ENCODE peak calls at places on chromosomes 7 and 10, in eight cellular contexts. B is SJSA1; K is HCT116; V is CD4-positive, CD25-positive, alpha-beta regulatory T cell; R is lower lobe of right lung; A is CD8-positive, alpha-beta memory T cell; U is mesendoderm; T is small intestine. G is an unnamed sample. For H3K27me3, the result is how much of the 10 kb centered on the place peaks cover.

GRCh38 chr7:109772161-109772560 is 1202.5 kb downstream of the DNAJB9 start:
- DNase-seq in B (no peak), K (no peak), V (no peak), R (no peak), A (no peak), U (peak), T (no peak), G (no peak)

GRCh38 chr10:87961314-87961713 is 97.9 kb downstream of the PTEN start:
- DNase-seq in B (peak), K (no peak), V (no peak), R (no peak), A (no peak), U (no peak), T (no peak), G (peak)

GRCh38 chr7:47609803-47610452 is 28.0 kb upstream of the TNS3 start:
- DNase-seq in B (no peak), K (no peak), V (no peak), R (no peak), A (no peak), U (no peak), T (no peak), G (no peak)

GRCh38 chr7:32299133-32299702 is 191.0 kb downstream of the LSM5 start:
- DNase-seq in B (no peak), K (no peak), V (no peak), R (no peak), A (no peak), U (peak), T (no peak), G (no peak)

GRCh38 chr7:45147858-45148652 is 9.5 kb upstream of the RAMP3 start:
- DNase-seq in B (no peak), K (no peak), V (no peak), R (no peak), A (no peak), U (no peak), T (no peak), G (no peak)

GRCh38 chr7:141097430-141097829 is 23.6 kb downstream of the TMEM178B start:
- DNase-seq in B (no peak), K (no peak), V (peak), R (no peak), A (no peak), U (peak), T (no peak), G (no peak)

GRCh38 chr7:151748733-151749132 is 128.2 kb downstream of the PRKAG2 start:
- DNase-seq in B (no peak), K (no peak), V (no peak), R (no peak), A (no peak), U (no peak), T (peak), G (no peak)

GRCh38 chr7:70093496-70093895 is 495.2 kb downstream of the AUTS2 start:
- DNase-seq in B (no peak), K (no peak), V (no peak), R (no peak), A (no peak), U (no peak), T (peak), G (peak)

GRCh38 chr10:47104786-47105385 is 193.7 kb downstream of the PTPN20 start:
- DNase-seq in B (peak), K (no peak), V (no peak), R (peak), A (no peak), U (no peak), T (peak), G (no peak)

GRCh38 chr10:43403911-43404674 is 4.9 kb downstream of the HNRNPF start:
- DNase-seq in B (no peak), K (no peak), V (no peak), R (no peak), A (no peak), U (no peak), T (peak), G (no peak)

GRCh38 chr7:153399554-153399940 is 640.0 kb downstream of the ACTR3B start:
- DNase-seq in B (no peak), K (no peak), V (no peak), R (no peak), A (no peak), U (peak), T (no peak), G (no peak)

GRCh38 chr10:21509391-21510217 is 15.9 kb downstream of the SKIDA1 start:
- DNase-seq in B (no peak), K (no peak), V (no peak), R (no peak), A (no peak), U (peak), T (no peak), G (no peak)

GRCh38 chr10:17123062-17123661 is 6.4 kb downstream of the CUBN start:
- DNase-seq in B (no peak), K (no peak), V (no peak), R (no peak), A (no peak), U (no peak), T (no peak), G (peak)

GRCh38 chr7:113331155-113331898 is 213.0 kb upstream of the SMIM30 start:
- DNase-seq in B (no peak), K (no peak), V (no peak), R (no peak), A (no peak), U (peak), T (no peak), G (no peak)

GRCh38 chr7:139737221-139738100 is 40.3 kb downstream of the HIPK2 start:
- DNase-seq in B (no peak), K (no peak), V (peak), R (no peak), A (no peak), U (no peak), T (peak), G (no peak)

GRCh38 chr10:119479532-119479931 is 63.0 kb downstream of the RGS10 start:
- DNase-seq in B (no peak), K (no peak), V (no peak), R (no peak), A (no peak), U (peak), T (no peak), G (no peak)

GRCh38 chr7:92306153-92306552 is 60.4 kb downstream of the ANKIB1 start:
- DNase-seq in B (no peak), K (peak), V (no peak), R (no peak), A (no peak), U (peak), T (no peak), G (no peak)

GRCh38 chr10:124345521-124345920 is 73.2 kb downstream of the OAT start:
- DNase-seq in B (no peak), K (no peak), V (no peak), R (no peak), A (no peak), U (no peak), T (no peak), G (no peak)

GRCh38 chr7:5827755-5828154 is 46.3 kb upstream of the RNF216 start:
- DNase-seq in B (no peak), K (peak), V (peak), R (peak), A (peak), U (peak), T (peak), G (no peak)

GRCh38 chr10:46541017-46541661 is 15.3 kb downstream of the GPRIN2 start:
- DNase-seq in B (peak), K (no peak), V (no peak), R (peak), A (no peak), U (peak), T (no peak), G (no peak)

GRCh38 chr10:11581213-11581612 is 30.2 kb downstream of the USP6NL start:
- DNase-seq in B (no peak), K (no peak), V (peak), R (no peak), A (no peak), U (no peak), T (no peak), G (no peak)

DNA sequence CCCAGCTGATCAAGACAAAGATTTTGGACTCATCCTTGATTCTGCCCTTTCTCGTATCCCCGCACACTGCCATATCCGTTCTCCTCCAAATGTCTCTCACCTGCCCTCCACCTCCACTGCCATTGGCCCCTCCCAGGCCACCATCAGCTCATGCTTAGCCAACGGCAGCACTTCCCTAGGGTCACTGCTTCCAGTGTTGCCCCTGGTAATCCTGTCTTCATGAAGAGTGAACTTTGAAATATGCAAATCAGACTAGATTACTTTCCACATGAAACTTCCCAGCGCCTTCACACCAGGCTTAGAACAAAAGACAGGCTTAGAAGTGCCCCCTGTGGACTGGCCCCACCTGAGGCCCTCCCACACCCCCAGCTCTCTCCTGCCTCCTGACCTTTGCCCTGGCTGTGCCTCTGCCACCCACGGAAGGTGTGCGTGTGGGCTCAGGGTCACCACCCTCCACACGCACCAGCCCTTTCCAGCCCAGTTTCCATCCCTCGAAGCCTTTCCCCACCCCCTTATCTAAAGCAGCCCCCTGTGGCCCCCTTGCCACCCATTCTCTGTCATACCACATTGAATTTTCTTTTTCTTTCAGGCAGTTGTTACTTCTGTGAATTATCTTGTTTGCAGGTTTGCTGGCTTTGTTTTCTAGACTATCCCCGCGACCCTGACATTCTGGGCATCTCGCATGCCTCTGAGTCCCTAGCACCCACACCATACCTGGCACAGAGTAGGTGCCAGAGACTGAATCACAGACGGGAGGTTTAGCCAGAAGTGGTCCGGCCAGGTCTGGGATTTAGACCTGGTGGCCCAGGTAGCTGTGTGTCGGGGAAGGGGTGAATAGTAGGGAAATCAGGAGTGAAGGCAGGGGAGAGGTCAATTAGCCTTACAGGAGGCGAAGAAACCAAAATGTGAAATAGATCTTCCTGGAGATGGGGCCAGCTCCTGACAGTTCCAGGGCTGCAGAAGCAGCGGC is 26.8 kb upstream of the C10orf53 start:
- DNase-seq in B (peak), K (no peak), V (no peak), R (no peak), A (no peak), U (no peak), T (peak), G (no peak)
- H3K27me3 ChIP-seq in B (under half), K (under half), V (under half), R (under half), A (under half), U (under half), T (under half), G (under half)

GRCh38 chr10:94355841-94356240 is 6.9 kb downstream of the NOC3L start:
- DNase-seq in B (no peak), K (no peak), V (no peak), R (no peak), A (no peak), U (no peak), T (no peak), G (no peak)
- H3K27me3 ChIP-seq in B (under half), K (under half), V (under half), R (under half), A (under half), U (under half), T (under half), G (under half)

GRCh38 chr7:100963874-100964273 is 5.5 kb upstream of the MUC12 start:
- DNase-seq in B (no peak), K (no peak), V (no peak), R (no peak), A (no peak), U (no peak), T (no peak), G (no peak)

GRCh38 chr7:100964630-100965029 is 4.7 kb upstream of the MUC12 start:
- DNase-seq in B (no peak), K (no peak), V (no peak), R (no peak), A (no peak), U (no peak), T (no peak), G (no peak)

GRCh38 chr7:100965051-100965722 is 4.2 kb upstream of the MUC12 start:
- DNase-seq in B (no peak), K (no peak), V (no peak), R (no peak), A (no peak), U (peak), T (no peak), G (no peak)

GRCh38 chr7:100963386-100963785 is 6.0 kb upstream of the MUC12 start:
- DNase-seq in B (no peak), K (no peak), V (no peak), R (no peak), A (no peak), U (no peak), T (no peak), G (no peak)

DNA sequence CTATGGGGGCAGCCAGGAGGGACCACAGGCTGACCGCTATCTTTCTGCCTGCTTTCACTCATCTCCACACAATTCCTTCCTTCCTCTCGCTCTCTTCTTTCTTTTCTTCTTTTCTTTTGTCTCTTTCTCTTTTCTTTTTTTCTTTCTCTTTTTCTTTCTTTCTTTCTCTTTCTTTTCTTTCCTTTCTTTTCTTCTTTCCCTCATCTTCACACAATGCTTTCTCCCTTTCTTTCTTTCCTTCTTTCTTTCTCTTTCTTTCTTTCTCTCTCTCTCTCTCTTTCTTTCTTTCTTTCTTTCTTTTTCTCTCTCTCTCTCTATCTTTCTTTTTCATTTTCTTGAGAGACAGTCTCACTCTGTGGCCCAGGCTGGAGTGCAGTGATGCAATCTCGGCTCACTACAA is 6.8 kb upstream of the MUC12 start:
- DNase-seq in B (no peak), K (no peak), V (no peak), R (no peak), A (no peak), U (no peak), T (no peak), G (no peak)
- H3K27me3 ChIP-seq in B (under half), K (under half), V (under half), R (half or more), A (under half), U (under half), T (under half), G (under half)

GRCh38 chr10:78794736-78795455 is 273.9 kb upstream of the ZMIZ1 start:
- DNase-seq in B (no peak), K (no peak), V (no peak), R (no peak), A (no peak), U (no peak), T (no peak), G (no peak)
- H3K27me3 ChIP-seq in B (under half), K (under half), V (under half), R (under half), A (under half), U (under half), T (under half), G (under half)

GRCh38 chr7:155424301-155425010 is 33.5 kb upstream of the EN2 start:
- DNase-seq in B (no peak), K (no peak), V (no peak), R (peak), A (no peak), U (no peak), T (no peak), G (no peak)
- H3K27me3 ChIP-seq in B (half or more), K (under half), V (under half), R (under half), A (under half), U (under half), T (under half), G (under half)

GRCh38 chr7:96959135-96959534 is 46.2 kb upstream of the DLX6 start:
- DNase-seq in B (no peak), K (no peak), V (no peak), R (no peak), A (no peak), U (no peak), T (no peak), G (no peak)

DNA sequence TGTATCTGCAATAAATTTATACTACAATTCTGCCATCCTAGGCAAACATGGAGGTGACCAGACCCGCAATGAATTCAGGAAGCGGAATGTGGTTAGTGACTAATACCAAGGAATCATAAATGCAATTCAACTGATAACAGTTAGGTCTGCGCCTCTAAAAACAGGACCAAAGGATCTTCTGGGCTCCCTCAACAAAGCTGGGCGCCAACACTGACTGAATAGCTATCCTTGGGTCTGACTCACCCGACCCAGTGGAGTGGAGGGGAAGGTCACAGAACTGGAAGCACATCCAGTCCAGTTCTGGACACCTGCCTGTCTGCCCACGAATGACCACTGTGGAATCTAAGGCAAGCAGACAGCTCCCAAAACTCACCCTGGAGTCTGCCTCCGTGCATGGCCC is 43.1 kb upstream of the DLX6 start:
- DNase-seq in B (peak), K (no peak), V (no peak), R (no peak), A (no peak), U (no peak), T (no peak), G (no peak)
- H3K27me3 ChIP-seq in B (under half), K (under half), V (under half), R (under half), A (under half), U (under half), T (under half), G (under half)

GRCh38 chr10:132891313-132891712 is 51.1 kb downstream of the CFAP46 start:
- DNase-seq in B (no peak), K (no peak), V (no peak), R (no peak), A (no peak), U (no peak), T (no peak), G (no peak)

GRCh38 chr10:132889091-132889490 is 53.3 kb downstream of the CFAP46 start:
- DNase-seq in B (no peak), K (no peak), V (no peak), R (no peak), A (no peak), U (no peak), T (no peak), G (no peak)

GRCh38 chr10:132891994-132892393 is 50.4 kb downstream of the CFAP46 start:
- DNase-seq in B (no peak), K (no peak), V (no peak), R (no peak), A (no peak), U (no peak), T (no peak), G (no peak)

GRCh38 chr10:132889556-132889955 is 52.8 kb downstream of the CFAP46 start:
- DNase-seq in B (no peak), K (no peak), V (no peak), R (no peak), A (no peak), U (no peak), T (no peak), G (no peak)

GRCh38 chr10:132890301-132890700 is 52.1 kb downstream of the CFAP46 start:
- DNase-seq in B (no peak), K (no peak), V (no peak), R (no peak), A (no peak), U (no peak), T (no peak), G (no peak)
- H3K27me3 ChIP-seq in B (under half), K (under half), V (under half), R (under half), A (under half), U (under half), T (under half), G (under half)

DNA sequence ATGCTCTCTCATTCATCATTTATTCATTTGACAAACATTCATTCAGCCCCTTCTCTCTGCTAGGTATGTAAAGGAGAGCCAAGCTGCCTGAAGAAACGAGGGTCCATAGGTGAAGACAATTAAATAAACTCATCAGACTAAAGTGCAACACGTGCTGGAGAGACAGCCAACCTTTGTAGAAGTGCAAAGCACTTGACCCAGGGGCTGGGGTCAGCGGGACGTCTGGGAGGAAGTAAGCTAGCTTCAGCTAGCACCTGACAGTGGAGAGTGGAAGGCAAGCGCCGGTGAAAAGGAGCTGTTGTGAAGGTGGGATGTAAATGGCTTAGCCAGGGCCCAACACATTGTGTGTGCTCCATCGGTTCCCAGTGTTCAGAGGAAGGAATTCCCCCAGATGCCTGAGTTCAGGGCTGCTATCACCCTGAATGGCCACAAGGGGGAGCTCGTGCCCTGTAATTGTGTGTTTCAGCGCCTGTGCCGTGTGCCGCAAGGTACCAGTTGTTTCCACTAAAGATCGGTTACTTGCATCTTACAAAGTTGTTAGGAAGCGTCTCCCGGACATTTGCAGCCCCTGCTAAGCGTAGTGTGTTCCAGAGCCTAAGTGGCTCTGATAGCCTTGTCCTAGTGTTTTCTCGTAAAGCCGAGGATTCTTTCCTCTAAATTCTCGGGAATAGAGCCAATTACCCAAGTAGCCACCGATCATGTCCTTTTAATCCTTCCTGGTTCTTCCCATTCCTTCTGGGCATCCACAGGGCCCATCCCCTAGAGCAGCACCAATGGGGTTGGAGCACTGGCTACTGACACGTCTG is 30.6 kb downstream of the TLX1 start:
- DNase-seq in B (peak), K (peak), V (peak), R (peak), A (peak), U (peak), T (peak), G (peak)
- H3K27me3 ChIP-seq in B (under half), K (under half), V (under half), R (half or more), A (under half), U (under half), T (under half), G (under half)